ENCODE peak calls at places on chromosomes 16 and 17, in six cellular contexts. Z is IMR-90, X is GM12878, T is H1, N is K562, A is HepG2. Q is an unnamed sample.

GRCh38 chr16:68235882-68236803 is at the start of gene ESRP2:
- DNase-seq in Z (no peak), X (no peak), T (peak), N (no peak), A (peak), Q (no peak)

GRCh38 chr17:78529871-78530670 is 47.1 kb downstream of the DNAH17 start:
- DNase-seq in Z (no peak), X (no peak), T (no peak), N (no peak), A (no peak), Q (no peak)

GRCh38 chr16:46746821-46747776 is 1.0 kb downstream of the MYLK3 start:
- DNase-seq in Z (no peak), X (no peak), T (no peak), N (no peak), A (peak), Q (no peak)

GRCh38 chr16:74304164-74304834 is 7.7 kb downstream of the PSMD7 start:
- DNase-seq in Z (no peak), X (no peak), T (no peak), N (peak), A (peak), Q (peak)

GRCh38 chr17:30600830-30601494 is 123.8 kb downstream of the GOSR1 start:
- DNase-seq in Z (peak), X (no peak), T (no peak), N (no peak), A (no peak), Q (peak)

GRCh38 chr17:81200695-81201580 is 21.8 kb downstream of the CEP131 start:
- DNase-seq in Z (peak), X (no peak), T (no peak), N (peak), A (peak), Q (peak)

GRCh38 chr17:1580979-1581676 is 18.5 kb upstream of the PITPNA start:
- DNase-seq in Z (no peak), X (no peak), T (no peak), N (no peak), A (no peak), Q (no peak)

GRCh38 chr17:42928714-42929496 is 28.3 kb downstream of the G6PC1 start:
- DNase-seq in Z (peak), X (peak), T (no peak), N (peak), A (peak), Q (peak)

GRCh38 chr17:50903604-50904521 is 37.7 kb upstream of the TOB1 start:
- DNase-seq in Z (peak), X (no peak), T (no peak), N (no peak), A (no peak), Q (no peak)

GRCh38 chr17:67717624-67718324 is at the start of gene NOL11:
- DNase-seq in Z (peak), X (peak), T (peak), N (peak), A (peak), Q (peak)
- TF ChIP-seq POLR2A in Z (peak), X (peak), T (peak), N (peak), A (peak), Q (peak)

DNA sequence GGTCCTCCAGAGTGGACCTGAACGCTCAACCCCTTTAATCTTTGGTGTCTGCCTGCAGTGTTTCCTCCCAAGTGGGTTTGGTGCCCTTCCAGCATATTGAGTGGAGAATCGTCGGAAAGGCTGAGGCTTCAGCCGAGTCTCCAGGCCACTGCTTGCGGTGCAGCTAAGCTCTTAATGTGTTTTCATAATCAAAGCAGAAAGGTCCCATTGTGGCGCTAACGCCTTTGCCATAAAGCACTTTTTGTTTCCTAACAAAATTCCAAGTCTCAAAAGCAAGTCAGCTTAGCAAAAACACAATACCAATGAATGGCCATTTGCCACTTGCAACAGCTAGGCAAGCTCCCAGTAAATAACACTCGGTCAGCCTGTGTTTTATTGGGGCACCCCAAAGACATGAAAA is 57.6 kb downstream of the KSR1 start:
- DNase-seq in Z (no peak), X (no peak), T (no peak), N (no peak), A (no peak), Q (no peak)
- H3K4me2 ChIP-seq in Z (no peak), X (no peak), T (peak), N (no peak), A (no peak), Q (no peak)

GRCh38 chr16:22375117-22375962 is 921 bp upstream of the CDR2 start:
- DNase-seq in Z (no peak), X (no peak), T (no peak), N (peak), A (peak), Q (no peak)

GRCh38 chr16:22372882-22373661 is 1.3 kb downstream of the CDR2 start:
- DNase-seq in Z (no peak), X (no peak), T (no peak), N (no peak), A (no peak), Q (no peak)

GRCh38 chr16:22374311-22375116 is at the start of gene CDR2:
- DNase-seq in Z (peak), X (peak), T (peak), N (peak), A (peak), Q (peak)

GRCh38 chr16:22375963-22376640 is 1.7 kb upstream of the CDR2 start:
- DNase-seq in Z (no peak), X (no peak), T (no peak), N (no peak), A (no peak), Q (no peak)

DNA sequence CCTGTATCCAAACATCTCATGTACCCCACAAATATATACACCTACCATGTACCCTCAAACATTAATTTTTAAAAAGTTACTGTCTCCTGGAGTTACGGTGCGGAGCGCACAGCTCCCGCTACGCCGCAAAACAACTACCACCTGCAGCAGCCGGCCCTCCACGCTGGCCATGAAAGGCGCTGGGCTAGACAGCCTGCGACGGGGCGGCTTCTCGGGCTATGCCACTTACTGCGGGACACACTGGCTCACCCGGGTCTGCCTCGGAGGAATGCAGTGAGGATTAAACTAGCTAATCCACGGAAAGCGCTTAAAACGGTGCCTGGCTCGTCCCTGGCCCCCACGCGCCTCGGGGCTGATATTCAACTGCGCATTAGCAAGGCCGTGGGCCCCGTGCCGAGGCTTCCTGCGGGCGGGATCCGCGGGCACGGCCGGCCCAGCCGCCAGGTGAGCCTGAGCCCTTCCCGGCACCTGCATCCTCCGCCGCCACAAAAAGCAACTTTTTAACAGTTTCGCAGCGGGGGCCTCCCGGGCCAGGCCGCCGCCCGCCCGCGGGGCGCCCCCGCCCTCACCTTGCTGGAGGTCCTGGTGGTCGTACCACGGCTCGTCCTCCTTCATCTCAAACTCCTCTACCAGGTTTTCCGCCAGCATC is 633 bp downstream of the CDR2 start:
- DNase-seq in Z (no peak), X (no peak), T (no peak), N (peak), A (no peak), Q (no peak)
- TF ChIP-seq USF2 in Z (no peak), X (no peak), T (no peak), N (no peak), A (no peak), Q (no peak)

DNA sequence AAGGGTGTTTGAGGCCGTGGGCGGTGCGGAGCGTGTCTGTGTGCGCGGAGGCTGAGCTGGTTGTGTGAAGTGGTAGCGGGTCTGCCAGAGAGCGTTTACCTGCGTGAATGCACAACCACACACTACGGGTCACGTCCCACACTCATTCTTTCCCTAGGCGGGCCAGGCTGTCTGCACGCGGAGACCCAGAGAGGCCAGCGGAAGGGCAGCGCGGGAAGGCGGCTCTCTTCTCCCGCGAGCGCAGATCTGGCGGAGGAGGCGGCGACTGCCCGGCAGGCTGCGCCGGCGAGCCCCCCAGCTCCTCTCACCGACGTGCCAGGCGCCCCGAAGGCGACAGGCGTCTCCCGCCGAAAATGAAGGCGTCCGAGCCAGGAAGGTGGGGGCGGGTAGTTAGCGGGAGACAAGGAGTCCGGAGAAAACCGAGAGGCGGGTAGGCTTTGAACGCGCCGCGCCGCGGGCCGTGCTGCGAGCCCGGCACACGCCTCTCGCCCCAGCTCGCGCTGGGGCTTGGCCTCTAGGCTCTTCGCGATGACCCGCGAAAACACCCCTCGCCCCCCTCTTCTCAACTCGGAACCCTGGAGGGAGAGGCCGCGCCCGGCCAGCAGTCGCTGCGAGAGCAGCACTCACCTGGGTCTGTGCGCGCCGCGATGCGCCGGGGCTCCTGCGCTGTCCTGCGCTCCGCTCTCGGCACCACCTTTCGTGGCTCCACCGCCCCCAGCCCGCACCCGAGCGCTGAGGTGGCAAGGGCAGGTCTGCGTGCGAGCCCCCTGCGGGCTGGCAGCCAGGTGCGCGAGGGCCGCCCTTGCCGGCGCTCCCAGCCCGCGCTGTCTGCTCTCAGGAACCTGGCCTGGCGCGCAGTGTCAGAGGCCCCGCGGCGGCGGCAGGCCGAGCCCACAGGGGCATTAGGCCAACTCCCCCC is 2.0 kb upstream of the FOXF1 start:
- DNase-seq in Z (no peak), X (no peak), T (no peak), N (no peak), A (no peak), Q (no peak)
- TF ChIP-seq POLR2A in Z (peak), X (no peak), T (no peak), N (no peak), A (no peak), Q (no peak)

DNA sequence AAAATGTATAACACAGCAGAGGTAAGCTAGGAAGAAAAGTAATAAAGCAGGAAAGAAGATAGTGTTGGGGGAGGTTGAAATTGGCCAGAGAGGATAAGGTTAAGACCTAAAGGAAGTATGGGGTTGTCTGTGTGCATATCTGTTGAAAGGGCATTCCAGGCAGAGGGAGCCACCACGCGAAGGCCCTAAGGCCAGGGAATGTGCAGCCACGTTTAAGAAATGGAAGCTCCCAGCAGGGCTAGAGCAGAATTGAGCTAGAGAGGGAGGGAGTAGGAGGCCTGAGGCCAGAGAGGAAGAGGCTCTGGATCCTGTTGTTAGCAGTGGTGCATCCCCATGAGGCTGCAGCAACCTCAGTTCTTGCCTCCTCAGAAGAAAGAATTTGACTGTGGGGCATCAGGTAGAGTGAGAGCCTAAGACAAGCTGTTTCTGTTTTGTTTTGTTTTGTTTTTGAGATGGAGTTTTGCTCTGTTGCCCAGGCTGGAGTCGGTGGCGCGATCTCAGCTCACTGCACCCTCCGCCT is 59.0 kb upstream of the CACNG5 start:
- DNase-seq in Z (no peak), X (no peak), T (no peak), N (no peak), A (no peak), Q (no peak)
- H3K4me2 ChIP-seq in Z (no peak), X (no peak), T (no peak), N (no peak), A (no peak), Q (no peak)

GRCh38 chr17:40301315-40301714 is 7.7 kb upstream of the RARA start:
- DNase-seq in Z (no peak), X (no peak), T (no peak), N (peak), A (no peak), Q (peak)

GRCh38 chr17:40295471-40296457 is 8.1 kb downstream of the CDC6 start:
- DNase-seq in Z (no peak), X (no peak), T (no peak), N (no peak), A (no peak), Q (no peak)

GRCh38 chr17:40297511-40297910 is 9.8 kb downstream of the CDC6 start:
- DNase-seq in Z (no peak), X (no peak), T (no peak), N (no peak), A (no peak), Q (no peak)

GRCh38 chr17:40303009-40303657 is 5.8 kb upstream of the RARA start:
- DNase-seq in Z (peak), X (no peak), T (no peak), N (peak), A (peak), Q (peak)

DNA sequence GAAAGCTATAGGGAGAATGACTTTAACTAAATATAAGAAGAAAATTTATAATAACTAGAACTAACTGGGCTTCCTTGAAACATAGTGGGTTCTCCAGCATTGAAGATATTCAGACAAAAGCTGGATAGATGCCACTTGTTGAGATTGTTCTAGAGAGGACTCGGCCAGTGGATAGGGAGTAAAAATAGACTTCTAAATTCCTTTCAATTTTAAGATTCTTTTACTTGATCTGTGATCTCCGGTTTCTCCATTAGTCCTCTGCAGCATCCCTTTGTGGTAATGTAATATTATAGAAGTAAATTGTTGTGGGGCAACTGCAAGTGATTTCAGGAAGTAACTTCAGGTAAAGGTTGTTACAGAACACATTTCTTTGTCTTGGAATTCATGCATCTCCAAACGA is 10.3 kb upstream of the RARA start:
- DNase-seq in Z (peak), X (no peak), T (no peak), N (no peak), A (no peak), Q (no peak)
- TF ChIP-seq USF2 in Z (no peak), X (no peak), T (no peak), N (no peak), A (no peak), Q (no peak)

GRCh38 chr16:72561-73537 is at the start of gene RHBDF1:
- DNase-seq in Z (peak), X (no peak), T (no peak), N (peak), A (no peak), Q (peak)
- TF ChIP-seq POLR2A in Z (no peak), X (no peak), T (no peak), N (no peak), A (no peak), Q (peak)

GRCh38 chr17:9342225-9342624 is 233.4 kb downstream of the STX8 start:
- DNase-seq in Z (no peak), X (no peak), T (no peak), N (no peak), A (no peak), Q (no peak)

GRCh38 chr17:9346296-9346926 is 229.2 kb downstream of the STX8 start:
- DNase-seq in Z (peak), X (no peak), T (no peak), N (no peak), A (no peak), Q (no peak)

GRCh38 chr17:9339958-9340357 is 235.7 kb downstream of the STX8 start:
- DNase-seq in Z (no peak), X (no peak), T (no peak), N (no peak), A (no peak), Q (no peak)

GRCh38 chr17:9343513-9343912 is 232.1 kb downstream of the STX8 start:
- DNase-seq in Z (peak), X (no peak), T (no peak), N (peak), A (no peak), Q (no peak)
- H3K4me2 ChIP-seq in Z (no peak), X (no peak), T (no peak), N (no peak), A (no peak), Q (no peak)